ENCODE peak calls at places on chromosome 2, in seven cellular contexts. S is tibial nerve, Z is bronchial epithelial cell, T is HFFc6, O is retinal pigment epithelial cell, E is psoas muscle, V is thoracic aorta. P is an unnamed sample.

GRCh38 chr2:240812301-240812680 is 7.7 kb downstream of the KIF1A start:
- DNase-seq in S (no peak), Z (no peak), T (no peak), O (no peak), E (no peak), V (no peak), P (no peak)

GRCh38 chr2:105896765-105897163 is 152.1 kb downstream of the NCK2 start:
- DNase-seq in S (no peak), Z (no peak), T (no peak), O (no peak), E (no peak), V (no peak), P (no peak)

GRCh38 chr2:181953773-181954537 is 31.7 kb upstream of the PPP1R1C start:
- DNase-seq in S (peak), Z (peak), T (no peak), O (no peak), E (peak), V (peak), P (peak)

GRCh38 chr2:205858781-205859478 is 176.6 kb downstream of the NRP2 start:
- DNase-seq in S (peak), Z (no peak), T (peak), O (no peak), E (no peak), V (no peak), P (no peak)

GRCh38 chr2:240957656-240958365 is 40.6 kb upstream of the SNED1 start:
- DNase-seq in S (peak), Z (no peak), T (no peak), O (no peak), E (peak), V (no peak), P (peak)

GRCh38 chr2:109382236-109382930 is 231.4 kb downstream of the SEPTIN10 start:
- DNase-seq in S (no peak), Z (no peak), T (no peak), O (no peak), E (peak), V (no peak), P (no peak)

GRCh38 chr2:190657474-190658252 is 8.8 kb downstream of the NAB1 start:
- DNase-seq in S (no peak), Z (no peak), T (no peak), O (no peak), E (no peak), V (no peak), P (no peak)

GRCh38 chr2:216034065-216034464 is 20.7 kb upstream of the MREG start:
- DNase-seq in S (peak), Z (peak), T (peak), O (no peak), E (peak), V (no peak), P (peak)

GRCh38 chr2:96937586-96937985 is 48.8 kb downstream of the FAM178B start:
- DNase-seq in S (no peak), Z (no peak), T (no peak), O (no peak), E (peak), V (no peak), P (no peak)

GRCh38 chr2:75548036-75548573 is 12.6 kb downstream of the EVA1A start:
- DNase-seq in S (no peak), Z (no peak), T (no peak), O (no peak), E (no peak), V (no peak), P (no peak)

GRCh38 chr2:735670-736218 is 58.5 kb upstream of the TMEM18 start:
- DNase-seq in S (no peak), Z (no peak), T (no peak), O (no peak), E (no peak), V (no peak), P (no peak)
- TF ChIP-seq CTCF in S (no peak), Z (no peak), T (no peak), O (no peak), E (no peak), V (no peak), P (no peak)

GRCh38 chr2:158845869-158846268 is 50.8 kb downstream of the DAPL1 start:
- DNase-seq in S (no peak), Z (peak), T (no peak), O (peak), E (no peak), V (no peak), P (no peak)
- TF ChIP-seq CTCF in S (no peak), Z (no peak), T (no peak), O (no peak), E (no peak), V (no peak), P (no peak)

DNA sequence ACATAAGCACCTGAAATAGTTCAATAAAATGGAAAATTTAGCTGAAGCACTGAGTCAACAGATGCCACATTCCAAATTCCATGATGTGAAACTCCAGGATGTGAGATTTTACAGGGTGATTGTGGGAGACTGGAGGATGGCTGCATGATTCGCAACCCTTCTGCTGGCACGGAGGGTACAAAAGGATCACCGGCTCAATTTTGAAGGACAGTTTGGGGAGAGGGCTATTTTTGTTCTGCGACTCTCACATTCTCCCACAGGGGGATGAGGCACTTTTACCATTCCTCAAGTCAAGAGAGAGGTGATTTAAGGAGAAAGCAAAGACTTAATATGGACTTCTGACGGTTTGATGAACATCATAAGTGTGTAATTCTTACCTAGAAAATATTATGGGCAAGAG is 138.1 kb upstream of the CWC22 start:
- DNase-seq in S (no peak), Z (no peak), T (no peak), O (no peak), E (no peak), V (no peak), P (no peak)
- TF ChIP-seq CTCF in S (no peak), Z (no peak), T (no peak), O (no peak), E (no peak), V (no peak), P (no peak)

DNA sequence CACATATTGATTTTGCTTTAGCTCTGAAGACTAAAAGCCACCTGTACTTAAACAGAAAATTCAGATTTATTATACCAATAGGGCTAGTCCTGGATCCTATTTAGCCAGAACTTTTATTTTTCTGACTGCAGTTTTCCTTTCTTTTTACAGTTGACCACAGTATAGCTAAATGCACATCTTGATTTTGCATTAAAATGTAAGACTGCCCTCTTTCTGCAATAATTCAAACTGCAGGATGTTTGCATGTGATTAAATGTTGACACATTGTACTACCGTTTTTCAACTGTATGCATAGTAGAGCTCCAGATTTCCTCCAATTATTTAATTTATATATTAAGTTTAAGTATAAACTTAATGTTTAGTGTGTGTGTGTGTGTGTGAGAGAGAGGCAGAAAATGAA is 1262.9 kb downstream of the SUCLG1 start:
- DNase-seq in S (no peak), Z (peak), T (peak), O (peak), E (no peak), V (no peak), P (no peak)
- TF ChIP-seq CTCF in S (peak), Z (peak), T (peak), O (peak), E (peak), V (no peak), P (peak)

GRCh38 chr2:223993634-223994232 is 36.5 kb downstream of the MRPL44 start:
- DNase-seq in S (peak), Z (peak), T (peak), O (peak), E (no peak), V (peak), P (peak)
- TF ChIP-seq CTCF in S (peak), Z (peak), T (peak), O (peak), E (peak), V (peak), P (peak)

P was measured in nephron progenitor cell.